ENCODE peak calls at places on chromosome 4, in five cellular contexts. One of them, this sample, is unnamed.

GRCh38 chr4:90670183-90670582 is 543.0 kb downstream of the CCSER1 start:
- DNase-seq in GM18507: no peak
- DNase-seq in activated naive CD8-positive, alpha-beta T cell treated with anti-CD3 and anti-CD28 coated beads, Interleukin-2, amount 50 U/mL, for 24 hours: no peak
- DNase-seq in stimulated activated CD4-positive, alpha-beta T cell treated with anti-CD3 and anti-CD28 coated beads, Interleukin-1b, Interleukin-23, amount 100 ng/mL, for 24 hours: no peak
- DNase-seq in D341Med: no peak
- DNase-seq in this sample: no peak

GRCh38 chr4:74308215-74308614 is at the start of gene EPGN:
- DNase-seq in GM18507: no peak
- DNase-seq in stimulated activated CD4-positive, alpha-beta T cell treated with anti-CD3 and anti-CD28 coated beads, Interleukin-1b, Interleukin-23, amount 100 ng/mL, for 24 hours: no peak
- DNase-seq in D341Med: no peak
- DNase-seq in activated naive CD8-positive, alpha-beta T cell treated with anti-CD3 and anti-CD28 coated beads, Interleukin-2, amount 50 U/mL, for 24 hours: no peak
- DNase-seq in this sample: no peak

GRCh38 chr4:37936889-37937498 is 23.2 kb upstream of the PTTG2 start:
- DNase-seq in D341Med: no peak
- DNase-seq in activated naive CD8-positive, alpha-beta T cell treated with anti-CD3 and anti-CD28 coated beads, Interleukin-2, amount 50 U/mL, for 24 hours: no peak
- DNase-seq in stimulated activated CD4-positive, alpha-beta T cell treated with anti-CD3 and anti-CD28 coated beads, Interleukin-1b, Interleukin-23, amount 100 ng/mL, for 24 hours: no peak
- DNase-seq in GM18507: no peak
- DNase-seq in this sample: no peak

GRCh38 chr4:111631157-111631999 is 513.9 kb upstream of the FAM241A start:
- DNase-seq in D341Med: no peak
- DNase-seq in activated naive CD8-positive, alpha-beta T cell treated with anti-CD3 and anti-CD28 coated beads, Interleukin-2, amount 50 U/mL, for 24 hours: no peak
- DNase-seq in stimulated activated CD4-positive, alpha-beta T cell treated with anti-CD3 and anti-CD28 coated beads, Interleukin-1b, Interleukin-23, amount 100 ng/mL, for 24 hours: no peak
- DNase-seq in GM18507: no peak
- DNase-seq in this sample: peak; percentile 43

GRCh38 chr4:183801460-183802168 is 103.5 kb upstream of the STOX2 start:
- DNase-seq in GM18507: no peak
- DNase-seq in activated naive CD8-positive, alpha-beta T cell treated with anti-CD3 and anti-CD28 coated beads, Interleukin-2, amount 50 U/mL, for 24 hours: no peak
- DNase-seq in stimulated activated CD4-positive, alpha-beta T cell treated with anti-CD3 and anti-CD28 coated beads, Interleukin-1b, Interleukin-23, amount 100 ng/mL, for 24 hours: no peak
- DNase-seq in D341Med: no peak
- DNase-seq in this sample: no peak

GRCh38 chr4:110357521-110357920 is 118.4 kb upstream of the ENPEP start:
- DNase-seq in GM18507: no peak
- DNase-seq in D341Med: no peak
- DNase-seq in activated naive CD8-positive, alpha-beta T cell treated with anti-CD3 and anti-CD28 coated beads, Interleukin-2, amount 50 U/mL, for 24 hours: no peak
- DNase-seq in stimulated activated CD4-positive, alpha-beta T cell treated with anti-CD3 and anti-CD28 coated beads, Interleukin-1b, Interleukin-23, amount 100 ng/mL, for 24 hours: no peak
- DNase-seq in this sample: no peak

GRCh38 chr4:152063301-152064235 is 302.8 kb upstream of the GATB start:
- DNase-seq in activated naive CD8-positive, alpha-beta T cell treated with anti-CD3 and anti-CD28 coated beads, Interleukin-2, amount 50 U/mL, for 24 hours: no peak
- DNase-seq in GM18507: no peak
- DNase-seq in D341Med: no peak
- DNase-seq in stimulated activated CD4-positive, alpha-beta T cell treated with anti-CD3 and anti-CD28 coated beads, Interleukin-1b, Interleukin-23, amount 100 ng/mL, for 24 hours: no peak
- DNase-seq in this sample: peak; percentile 71

GRCh38 chr4:39466747-39467146 is 7.9 kb downstream of the LIAS start:
- DNase-seq in activated naive CD8-positive, alpha-beta T cell treated with anti-CD3 and anti-CD28 coated beads, Interleukin-2, amount 50 U/mL, for 24 hours: no peak
- DNase-seq in stimulated activated CD4-positive, alpha-beta T cell treated with anti-CD3 and anti-CD28 coated beads, Interleukin-1b, Interleukin-23, amount 100 ng/mL, for 24 hours: no peak
- DNase-seq in D341Med: no peak
- DNase-seq in GM18507: no peak
- DNase-seq in this sample: no peak

GRCh38 chr4:169765845-169766244 is 8.1 kb upstream of the HPF1 start:
- DNase-seq in activated naive CD8-positive, alpha-beta T cell treated with anti-CD3 and anti-CD28 coated beads, Interleukin-2, amount 50 U/mL, for 24 hours: no peak
- DNase-seq in stimulated activated CD4-positive, alpha-beta T cell treated with anti-CD3 and anti-CD28 coated beads, Interleukin-1b, Interleukin-23, amount 100 ng/mL, for 24 hours: no peak
- DNase-seq in D341Med: no peak
- DNase-seq in GM18507: no peak
- DNase-seq in this sample: peak; percentile 86

GRCh38 chr4:55588160-55588559 is 3.9 kb downstream of the PDCL2 start:
- DNase-seq in D341Med: no peak
- DNase-seq in activated naive CD8-positive, alpha-beta T cell treated with anti-CD3 and anti-CD28 coated beads, Interleukin-2, amount 50 U/mL, for 24 hours: no peak
- DNase-seq in stimulated activated CD4-positive, alpha-beta T cell treated with anti-CD3 and anti-CD28 coated beads, Interleukin-1b, Interleukin-23, amount 100 ng/mL, for 24 hours: no peak
- DNase-seq in GM18507: no peak
- DNase-seq in this sample: no peak

GRCh38 chr4:3461515-3462291 is 1.4 kb upstream of the DOK7 start:
- DNase-seq in activated naive CD8-positive, alpha-beta T cell treated with anti-CD3 and anti-CD28 coated beads, Interleukin-2, amount 50 U/mL, for 24 hours: no peak
- DNase-seq in GM18507: no peak
- DNase-seq in stimulated activated CD4-positive, alpha-beta T cell treated with anti-CD3 and anti-CD28 coated beads, Interleukin-1b, Interleukin-23, amount 100 ng/mL, for 24 hours: no peak
- DNase-seq in D341Med: no peak
- DNase-seq in this sample: no peak

GRCh38 chr4:152278172-152278504 is 257.8 kb downstream of the FBXW7 start:
- DNase-seq in D341Med: no peak
- DNase-seq in stimulated activated CD4-positive, alpha-beta T cell treated with anti-CD3 and anti-CD28 coated beads, Interleukin-1b, Interleukin-23, amount 100 ng/mL, for 24 hours: no peak
- DNase-seq in GM18507: no peak
- DNase-seq in activated naive CD8-positive, alpha-beta T cell treated with anti-CD3 and anti-CD28 coated beads, Interleukin-2, amount 50 U/mL, for 24 hours: no peak
- DNase-seq in this sample: no peak

GRCh38 chr4:74632634-74633033 is 161.7 kb downstream of the BTC start:
- DNase-seq in D341Med: no peak
- DNase-seq in activated naive CD8-positive, alpha-beta T cell treated with anti-CD3 and anti-CD28 coated beads, Interleukin-2, amount 50 U/mL, for 24 hours: peak; percentile 28
- DNase-seq in GM18507: no peak
- DNase-seq in stimulated activated CD4-positive, alpha-beta T cell treated with anti-CD3 and anti-CD28 coated beads, Interleukin-1b, Interleukin-23, amount 100 ng/mL, for 24 hours: peak; percentile 1
- DNase-seq in this sample: no peak

GRCh38 chr4:87118826-87119225 is 101.6 kb downstream of the KLHL8 start:
- DNase-seq in stimulated activated CD4-positive, alpha-beta T cell treated with anti-CD3 and anti-CD28 coated beads, Interleukin-1b, Interleukin-23, amount 100 ng/mL, for 24 hours: no peak
- DNase-seq in GM18507: no peak
- DNase-seq in D341Med: no peak
- DNase-seq in activated naive CD8-positive, alpha-beta T cell treated with anti-CD3 and anti-CD28 coated beads, Interleukin-2, amount 50 U/mL, for 24 hours: no peak
- DNase-seq in this sample: no peak

GRCh38 chr4:2931765-2932560 is 31.2 kb downstream of the NOP14 start:
- DNase-seq in GM18507: no peak
- DNase-seq in activated naive CD8-positive, alpha-beta T cell treated with anti-CD3 and anti-CD28 coated beads, Interleukin-2, amount 50 U/mL, for 24 hours: peak; percentile 68
- DNase-seq in D341Med: no peak
- DNase-seq in stimulated activated CD4-positive, alpha-beta T cell treated with anti-CD3 and anti-CD28 coated beads, Interleukin-1b, Interleukin-23, amount 100 ng/mL, for 24 hours: no peak
- DNase-seq in this sample: no peak

GRCh38 chr4:123250843-123251242 is 145.8 kb upstream of the SPRY1 start:
- DNase-seq in D341Med: no peak
- DNase-seq in GM18507: no peak
- DNase-seq in activated naive CD8-positive, alpha-beta T cell treated with anti-CD3 and anti-CD28 coated beads, Interleukin-2, amount 50 U/mL, for 24 hours: no peak
- DNase-seq in stimulated activated CD4-positive, alpha-beta T cell treated with anti-CD3 and anti-CD28 coated beads, Interleukin-1b, Interleukin-23, amount 100 ng/mL, for 24 hours: no peak
- DNase-seq in this sample: no peak

GRCh38 chr4:4605849-4606248 is 64.0 kb upstream of the STX18 start:
- DNase-seq in stimulated activated CD4-positive, alpha-beta T cell treated with anti-CD3 and anti-CD28 coated beads, Interleukin-1b, Interleukin-23, amount 100 ng/mL, for 24 hours: no peak
- DNase-seq in activated naive CD8-positive, alpha-beta T cell treated with anti-CD3 and anti-CD28 coated beads, Interleukin-2, amount 50 U/mL, for 24 hours: no peak
- DNase-seq in GM18507: no peak
- DNase-seq in D341Med: no peak
- DNase-seq in this sample: no peak

GRCh38 chr4:5894266-5894665 is 1.4 kb upstream of the CRMP1 start:
- DNase-seq in stimulated activated CD4-positive, alpha-beta T cell treated with anti-CD3 and anti-CD28 coated beads, Interleukin-1b, Interleukin-23, amount 100 ng/mL, for 24 hours: no peak
- DNase-seq in D341Med: peak; percentile 76
- DNase-seq in GM18507: no peak
- DNase-seq in activated naive CD8-positive, alpha-beta T cell treated with anti-CD3 and anti-CD28 coated beads, Interleukin-2, amount 50 U/mL, for 24 hours: no peak
- DNase-seq in this sample: peak; percentile 79

GRCh38 chr4:4376074-4376473 is 10.8 kb upstream of the NSG1 start:
- DNase-seq in D341Med: no peak
- DNase-seq in activated naive CD8-positive, alpha-beta T cell treated with anti-CD3 and anti-CD28 coated beads, Interleukin-2, amount 50 U/mL, for 24 hours: no peak
- DNase-seq in stimulated activated CD4-positive, alpha-beta T cell treated with anti-CD3 and anti-CD28 coated beads, Interleukin-1b, Interleukin-23, amount 100 ng/mL, for 24 hours: no peak
- DNase-seq in GM18507: no peak
- DNase-seq in this sample: no peak